ENCODE peak calls at places on chromosomes 12 and 14, in seven cellular contexts. V is uterus, K is stomach, G is mucosa of descending colon, J is A549, O is astrocyte of the cerebellum, L is fibroblast of mammary gland. X is an unnamed sample.

GRCh38 chr12:106760184-106760531 is 14.3 kb upstream of the RIC8B start:
- DNase-seq in V (no peak), K (no peak), G (no peak), J (no peak), O (no peak), L (peak), X (peak)

GRCh38 chr14:105711841-105712460 is 185.6 kb downstream of the TMEM121 start:
- DNase-seq in V (no peak), K (no peak), G (no peak), J (no peak), O (no peak), L (no peak), X (no peak)

GRCh38 chr12:102454808-102455760 is 25.3 kb downstream of the IGF1 start:
- DNase-seq in V (peak), K (no peak), G (no peak), J (no peak), O (no peak), L (peak), X (peak)

GRCh38 chr14:35045798-35046047 is 349 bp upstream of the FAM177A1 start:
- DNase-seq in V (no peak), K (no peak), G (no peak), J (no peak), O (no peak), L (no peak), X (no peak)

GRCh38 chr14:71932229-71932951 is at the start of gene RGS6:
- DNase-seq in V (no peak), K (peak), G (no peak), J (no peak), O (no peak), L (no peak), X (peak)

GRCh38 chr14:38290601-38291190 is 34.8 kb upstream of the CLEC14A start:
- DNase-seq in V (no peak), K (no peak), G (no peak), J (no peak), O (peak), L (peak), X (peak)

GRCh38 chr14:32382704-32383103 is 53.6 kb downstream of the AKAP6 start:
- DNase-seq in V (no peak), K (no peak), G (no peak), J (no peak), O (peak), L (peak), X (peak)

GRCh38 chr14:61344437-61345143 is 23.2 kb downstream of the PRKCH start:
- DNase-seq in V (no peak), K (no peak), G (no peak), J (no peak), O (no peak), L (no peak), X (no peak)

GRCh38 chr14:72243309-72243708 is 311.1 kb downstream of the RGS6 start:
- DNase-seq in V (no peak), K (no peak), G (no peak), J (no peak), O (no peak), L (no peak), X (no peak)

GRCh38 chr12:92745874-92746553 is 43.2 kb downstream of the PLEKHG7 start:
- DNase-seq in V (peak), K (peak), G (peak), J (peak), O (peak), L (peak), X (peak)

GRCh38 chr12:26287666-26288408 is 92.5 kb downstream of the SSPN start:
- DNase-seq in V (peak), K (peak), G (no peak), J (no peak), O (peak), L (peak), X (peak)

GRCh38 chr12:51377099-51377984 is 13.9 kb downstream of the GALNT6 start:
- DNase-seq in V (no peak), K (no peak), G (no peak), J (no peak), O (no peak), L (peak), X (peak)

GRCh38 chr14:23672200-23672599 is 36.0 kb downstream of the DHRS2 start:
- DNase-seq in V (no peak), K (no peak), G (no peak), J (no peak), O (no peak), L (no peak), X (no peak)

GRCh38 chr14:45177081-45177480 is 41.4 kb downstream of the FANCM start:
- DNase-seq in V (no peak), K (no peak), G (no peak), J (no peak), O (no peak), L (peak), X (peak)

GRCh38 chr14:106872619-106873446 is 1346.5 kb downstream of the TMEM121 start:
- DNase-seq in V (peak), K (peak), G (peak), J (peak), O (no peak), L (peak), X (no peak)

GRCh38 chr14:68349900-68350323 is 443.0 kb downstream of the ZFP36L1 start:
- DNase-seq in V (no peak), K (peak), G (no peak), J (no peak), O (no peak), L (peak), X (peak)

GRCh38 chr14:76918176-76918750 is 92.1 kb downstream of the LRRC74A start:
- DNase-seq in V (peak), K (peak), G (peak), J (no peak), O (peak), L (peak), X (peak)

GRCh38 chr12:45591635-45592034 is 137.9 kb upstream of the ARID2 start:
- DNase-seq in V (no peak), K (no peak), G (no peak), J (no peak), O (no peak), L (no peak), X (no peak)

GRCh38 chr12:92603741-92604432 is 98.9 kb upstream of the PLEKHG7 start:
- DNase-seq in V (no peak), K (no peak), G (no peak), J (no peak), O (no peak), L (peak), X (no peak)

GRCh38 chr14:37384870-37385596 is 187.3 kb downstream of the MIPOL1 start:
- DNase-seq in V (no peak), K (no peak), G (no peak), J (no peak), O (no peak), L (no peak), X (no peak)

GRCh38 chr12:117141097-117141898 is 42.1 kb upstream of the TESC start:
- DNase-seq in V (no peak), K (no peak), G (no peak), J (no peak), O (no peak), L (no peak), X (no peak)

GRCh38 chr14:68687746-68688145 is 105.1 kb downstream of the ZFP36L1 start:
- DNase-seq in V (peak), K (no peak), G (no peak), J (peak), O (no peak), L (peak), X (peak)

GRCh38 chr12:15629761-15630160 is 159.4 kb downstream of the EPS8 start:
- DNase-seq in V (no peak), K (no peak), G (no peak), J (no peak), O (no peak), L (peak), X (peak)

GRCh38 chr12:2675776-2676175 is 119.0 kb upstream of the FKBP4 start:
- DNase-seq in V (peak), K (no peak), G (no peak), J (no peak), O (no peak), L (no peak), X (no peak)

GRCh38 chr14:37262649-37263048 is 64.9 kb downstream of the MIPOL1 start:
- DNase-seq in V (no peak), K (no peak), G (no peak), J (no peak), O (no peak), L (no peak), X (no peak)

GRCh38 chr12:130336723-130337475 is 788 bp upstream of the PIWIL1 start:
- DNase-seq in V (no peak), K (no peak), G (no peak), J (no peak), O (no peak), L (no peak), X (no peak)

GRCh38 chr12:121989266-121989950 is 32.3 kb upstream of the BCL7A start:
- DNase-seq in V (no peak), K (no peak), G (no peak), J (no peak), O (no peak), L (no peak), X (no peak)

GRCh38 chr14:21405097-21405496 is 21.3 kb upstream of the SUPT16H start:
- DNase-seq in V (no peak), K (no peak), G (no peak), J (no peak), O (no peak), L (peak), X (peak)

GRCh38 chr12:67524861-67525499 is 123.6 kb upstream of the DYRK2 start:
- DNase-seq in V (no peak), K (no peak), G (no peak), J (no peak), O (no peak), L (no peak), X (no peak)

GRCh38 chr12:131634037-131634436 is 76.9 kb upstream of the SFSWAP start:
- DNase-seq in V (no peak), K (no peak), G (no peak), J (no peak), O (no peak), L (no peak), X (no peak)

GRCh38 chr12:29024117-29024516 is 125.0 kb upstream of the FAR2 start:
- DNase-seq in V (no peak), K (no peak), G (no peak), J (peak), O (no peak), L (peak), X (no peak)
- TF ChIP-seq CTCF in V (no peak), K (no peak), G (no peak), J (no peak), O (peak), L (peak), X (peak)

GRCh38 chr12:116058574-116058973 is 218.9 kb downstream of the MED13L start:
- DNase-seq in V (no peak), K (no peak), G (no peak), J (no peak), O (no peak), L (no peak), X (no peak)

GRCh38 chr12:116057356-116057755 is 220.1 kb downstream of the MED13L start:
- DNase-seq in V (no peak), K (no peak), G (no peak), J (no peak), O (no peak), L (no peak), X (no peak)

GRCh38 chr12:116060765-116061164 is 216.7 kb downstream of the MED13L start:
- DNase-seq in V (no peak), K (no peak), G (no peak), J (no peak), O (no peak), L (peak), X (peak)

GRCh38 chr12:116062698-116063097 is 214.8 kb downstream of the MED13L start:
- DNase-seq in V (no peak), K (no peak), G (no peak), J (no peak), O (no peak), L (no peak), X (no peak)

GRCh38 chr12:116059901-116060300 is 217.6 kb downstream of the MED13L start:
- DNase-seq in V (no peak), K (no peak), G (no peak), J (no peak), O (no peak), L (no peak), X (no peak)
- H3K4me3 ChIP-seq in V (no peak), K (no peak), G (no peak), J (no peak), O (no peak), L (no peak), X (no peak)

DNA sequence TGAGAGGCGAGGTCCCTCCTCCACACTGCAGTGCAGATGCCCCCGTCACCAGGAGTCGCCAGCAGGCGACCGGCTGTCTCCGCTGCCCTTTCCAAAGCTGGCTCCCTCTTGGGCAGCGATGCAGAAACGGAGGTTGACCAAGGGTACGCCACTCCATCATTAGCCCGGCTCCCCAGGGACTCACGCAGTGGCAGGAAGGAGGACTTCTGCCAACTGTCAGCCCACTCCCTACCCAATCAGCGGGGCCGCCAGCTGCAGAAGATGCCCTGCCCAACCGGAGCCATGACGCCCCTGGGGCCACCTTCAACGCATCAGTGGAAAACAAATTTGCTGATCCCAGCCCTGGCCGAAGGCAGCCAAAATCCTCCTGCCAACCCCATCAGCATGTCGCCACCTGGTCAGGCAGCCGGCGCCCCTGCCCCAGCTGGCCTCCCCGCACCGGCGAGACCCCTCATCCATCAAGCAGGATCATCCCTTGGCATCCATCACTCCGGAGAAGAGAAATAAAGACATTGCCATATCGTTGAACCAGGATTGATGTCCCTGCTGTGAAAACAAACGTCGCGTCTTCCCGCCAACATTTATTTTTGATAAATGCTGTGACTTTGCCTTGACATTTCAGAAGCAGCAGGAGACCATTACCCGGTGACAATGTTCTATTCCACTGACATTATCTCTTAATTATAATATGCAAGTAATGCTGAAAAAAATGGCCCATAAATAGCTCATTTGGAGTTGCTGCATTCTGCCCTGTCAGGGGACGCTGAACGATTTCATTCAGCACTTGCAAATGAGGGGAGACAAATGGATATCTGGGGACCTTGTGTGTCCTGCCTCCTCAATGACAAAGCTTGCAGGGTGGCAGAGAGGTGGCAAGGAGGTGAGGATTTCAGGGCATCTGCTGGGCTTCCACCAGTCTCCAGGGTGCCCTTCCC is 105.1 kb downstream of the SCARB1 start:
- DNase-seq in V (no peak), K (no peak), G (no peak), J (no peak), O (no peak), L (no peak), X (no peak)
- TF ChIP-seq CTCF in V (no peak), K (no peak), G (no peak), J (no peak), O (no peak), L (no peak), X (no peak)

GRCh38 chr12:53498235-53498630 is 1.0 kb downstream of the MAP3K12 start:
- DNase-seq in V (no peak), K (no peak), G (no peak), J (no peak), O (no peak), L (no peak), X (no peak)
- H3K4me3 ChIP-seq in V (no peak), K (no peak), G (no peak), J (peak), O (peak), L (no peak), X (peak)